ENCODE peak calls at places on chromosomes 11 and 22, in seven cellular contexts. F is type B pancreatic cell, Z is Panc1, M is cardiac fibroblast, S is dorsolateral prefrontal cortex, P is coronary artery, U is left lung. C is an unnamed sample.
A peak's percentile ranks its signal among the peaks of the same experiment; 100 is the strongest.

GRCh38 chr11:116466231-116466630 is 306.6 kb downstream of the BUD13 start:
- DNase-seq in F (no peak), U (no peak), M (no peak), S (no peak), P (no peak), Z (no peak), C (no peak)

GRCh38 chr22:22813126-22814075 is 74.2 kb upstream of the IGLL5 start:
- DNase-seq in U (no peak), P (no peak), Z (no peak), S (no peak), F (peak; percentile 45), M (no peak), C (no peak)

GRCh38 chr11:113715882-113716625 is 9.9 kb upstream of the TMPRSS5 start:
- DNase-seq in S (no peak), Z (no peak), M (no peak), F (no peak), U (no peak), P (no peak), C (no peak)

GRCh38 chr11:111743700-111744099 is 22.5 kb downstream of the PPP2R1B start:
- DNase-seq in M (no peak), S (no peak), F (no peak), P (no peak), U (no peak), Z (no peak), C (no peak)

GRCh38 chr22:26134654-26135330 is 34.5 kb upstream of the SEZ6L start:
- DNase-seq in S (no peak), P (no peak), F (no peak), M (no peak), Z (no peak), U (no peak), C (no peak)

GRCh38 chr11:69002101-69002742 is 10.8 kb downstream of the MRGPRF start:
- DNase-seq in Z (no peak), U (peak; percentile 18), M (no peak), S (no peak), P (peak; percentile 74), F (no peak), C (no peak)

GRCh38 chr11:48093795-48094642 is 113.7 kb downstream of the PTPRJ start:
- DNase-seq in S (no peak), F (peak; percentile 6), Z (no peak), U (no peak), M (no peak), P (no peak), C (no peak)

GRCh38 chr11:87421422-87421821 is 383.7 kb downstream of the TMEM135 start:
- DNase-seq in S (no peak), Z (peak; percentile 80), M (peak; percentile 92), P (no peak), F (no peak), U (no peak), C (peak; percentile 79)

GRCh38 chr11:765802-766091 is 11.5 kb downstream of the GATD1 start:
- DNase-seq in Z (no peak), F (no peak), M (no peak), S (no peak), U (no peak), P (no peak), C (no peak)

GRCh38 chr11:125916683-125917337 is 12.5 kb downstream of the DDX25 start:
- DNase-seq in S (no peak), Z (no peak), U (no peak), P (no peak), F (no peak), M (no peak), C (no peak)

GRCh38 chr11:78555592-78555991 is 19.1 kb downstream of the NARS2 start:
- DNase-seq in S (no peak), M (no peak), P (no peak), Z (no peak), U (no peak), F (no peak), C (no peak)

GRCh38 chr11:95534809-95535208 is 254.8 kb downstream of the FAM76B start:
- DNase-seq in S (no peak), U (no peak), F (no peak), P (no peak), Z (no peak), M (no peak), C (no peak)

GRCh38 chr11:75190652-75191329 is 39.9 kb downstream of the SLCO2B1 start:
- DNase-seq in Z (no peak), F (no peak), P (no peak), M (no peak), S (no peak), U (peak; percentile 21), C (no peak)

GRCh38 chr11:65215441-65216076 is 33.8 kb downstream of the CAPN1 start:
- DNase-seq in U (no peak), S (peak; percentile 11), Z (no peak), M (no peak), P (no peak), F (peak; percentile 62), C (no peak)

GRCh38 chr11:75625970-75626691 is 42.7 kb downstream of the MAP6 start:
- DNase-seq in S (no peak), F (no peak), P (no peak), U (peak; percentile 62), Z (no peak), M (peak; percentile 89), C (peak; percentile 69)

GRCh38 chr22:19810381-19811141 is 44.1 kb downstream of the GNB1L start:
- DNase-seq in M (peak; percentile 58), P (peak; percentile 63), F (no peak), S (no peak), Z (no peak), U (no peak), C (no peak)

GRCh38 chr11:17774232-17775034 is 39.9 kb downstream of the KCNC1 start:
- DNase-seq in P (no peak), S (no peak), U (no peak), M (no peak), F (no peak), Z (no peak), C (no peak)

GRCh38 chr11:101618691-101619090 is 34.9 kb upstream of the TRPC6 start:
- DNase-seq in S (no peak), U (no peak), F (no peak), Z (no peak), P (no peak), M (peak; percentile 79), C (peak; percentile 66)

GRCh38 chr11:74463216-74463615 is 4.1 kb downstream of the KCNE3 start:
- DNase-seq in S (no peak), U (no peak), F (no peak), M (no peak), Z (no peak), P (no peak), C (no peak)

GRCh38 chr11:44680982-44681597 is 45.7 kb upstream of the TSPAN18 start:
- DNase-seq in U (no peak), P (no peak), F (no peak), Z (no peak), S (no peak), M (no peak), C (peak; percentile 74)

GRCh38 chr11:67691149-67691548 is 16.7 kb upstream of the ALDH3B2 start:
- DNase-seq in S (no peak), F (no peak), M (peak; percentile 13), P (no peak), Z (no peak), U (no peak), C (no peak)

GRCh38 chr11:102177974-102178631 is 67.9 kb downstream of the YAP1 start:
- DNase-seq in Z (peak; percentile 92), P (no peak), U (no peak), M (peak; percentile 95), S (no peak), F (no peak), C (peak; percentile 92)

GRCh38 chr22:38353142-38353629 is 36.0 kb upstream of the CSNK1E start:
- DNase-seq in F (peak; percentile 85), M (peak; percentile 59), P (no peak), Z (no peak), S (peak; percentile 46), U (peak; percentile 66), C (peak; percentile 65)

GRCh38 chr11:12017243-12017678 is 8.8 kb upstream of the DKK3 start:
- DNase-seq in S (no peak), M (peak; percentile 93), Z (no peak), P (no peak), F (no peak), U (no peak), C (peak; percentile 45)

GRCh38 chr11:12013771-12014170 is 5.3 kb upstream of the DKK3 start:
- DNase-seq in M (peak; percentile 56), S (no peak), F (no peak), P (no peak), Z (no peak), U (no peak), C (no peak)

GRCh38 chr11:12015486-12015885 is 7.1 kb upstream of the DKK3 start:
- DNase-seq in S (no peak), F (no peak), M (no peak), U (no peak), P (no peak), Z (no peak), C (no peak)

GRCh38 chr11:12017865-12018453 is 9.5 kb upstream of the DKK3 start:
- DNase-seq in S (no peak), P (no peak), F (no peak), U (no peak), Z (no peak), M (peak; percentile 37), C (no peak)

GRCh38 chr11:12016246-12016645 is 7.8 kb upstream of the DKK3 start:
- DNase-seq in Z (no peak), M (no peak), P (no peak), U (no peak), S (no peak), F (no peak), C (no peak)
- TF ChIP-seq CTCF in Z (no peak), M (no peak), P (no peak), U (no peak), S (no peak), F (no peak), C (no peak)

DNA sequence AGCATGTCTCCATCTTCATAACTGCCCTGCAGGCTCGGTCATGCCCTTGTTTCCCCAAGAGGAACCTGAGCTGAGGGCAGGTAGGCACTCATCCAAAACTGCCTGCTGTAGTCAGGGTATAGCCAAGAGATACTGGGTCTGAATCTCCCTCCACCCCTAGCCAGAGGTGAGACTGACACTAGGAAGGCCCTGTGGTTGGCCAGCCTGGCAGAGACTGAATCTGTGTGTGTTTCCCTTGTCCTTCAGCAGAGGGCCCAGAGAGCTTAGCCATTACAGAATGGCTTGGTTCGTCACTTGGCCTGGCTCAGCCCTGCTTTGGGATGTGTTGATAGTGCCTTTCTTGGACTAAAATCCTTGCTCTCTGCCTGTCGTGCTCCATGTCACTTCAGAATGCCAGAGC is 79.3 kb upstream of the SUSD2 start:
- DNase-seq in F (no peak), U (peak; percentile 28), P (peak; percentile 69), S (peak; percentile 22), Z (no peak), M (no peak), C (no peak)
- TF ChIP-seq CTCF in F (no peak), U (no peak), P (no peak), S (peak; percentile 25), Z (no peak), M (no peak), C (no peak)

GRCh38 chr11:72250661-72251465 is 6.9 kb upstream of the PHOX2A start:
- DNase-seq in F (no peak), S (no peak), U (no peak), P (no peak), Z (no peak), M (no peak), C (no peak)
- TF ChIP-seq CTCF in F (no peak), S (no peak), U (no peak), P (no peak), Z (no peak), M (no peak), C (no peak)

DNA sequence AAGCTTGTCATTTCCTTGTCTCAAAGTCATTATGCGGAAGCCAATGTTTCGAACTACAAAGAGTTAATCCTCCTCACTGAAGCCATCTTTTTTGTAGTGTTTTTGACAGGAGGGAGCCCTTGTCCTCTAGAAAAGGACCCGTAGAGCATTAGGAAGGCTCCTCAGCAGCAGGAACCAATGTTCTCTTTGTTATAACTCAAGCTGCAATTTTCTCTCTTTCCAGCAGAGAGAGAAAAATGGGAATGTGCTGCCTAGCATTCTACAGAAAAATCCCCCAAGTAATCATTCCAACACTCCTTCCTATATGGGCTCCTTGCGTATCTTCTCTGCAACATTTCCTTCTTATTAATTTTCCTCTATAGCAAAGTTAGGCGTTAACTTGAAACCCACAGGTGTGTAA is 30.6 kb downstream of the SC5D start:
- DNase-seq in S (no peak), U (no peak), Z (no peak), M (no peak), F (no peak), P (no peak), C (no peak)
- TF ChIP-seq CTCF in S (peak; percentile 30), U (no peak), Z (peak; percentile 22), M (no peak), F (peak; percentile 31), P (no peak), C (no peak)

C was measured in MCF 10A.